ENCODE peak calls at places on chromosomes 13 and 19, in eight cellular contexts. R, E, F, Z, H, N, U and K are unnamed samples.

GRCh38 chr19:38852231-38853044 is 2.7 kb upstream of the HNRNPL start:
- DNase-seq in R (peak), E (peak), F (peak), Z (peak), H (peak), N (peak), U (peak), K (peak)

GRCh38 chr13:73092831-73093230 is 34.0 kb downstream of the KLF5 start:
- DNase-seq in R (no peak), E (no peak), F (no peak), Z (no peak), H (no peak), N (no peak), U (no peak), K (no peak)

GRCh38 chr19:29714953-29715694 is at the start of gene C19orf12:
- DNase-seq in R (peak), E (no peak), F (peak), Z (peak), H (peak), N (no peak), U (peak), K (peak)

GRCh38 chr13:20814224-20814910 is 40.6 kb upstream of the EEF1AKMT1 start:
- DNase-seq in R (peak), E (peak), F (peak), Z (peak), H (peak), N (peak), U (peak), K (peak)

GRCh38 chr13:79407349-79407979 is 1.4 kb upstream of the RBM26 start:
- DNase-seq in R (no peak), E (no peak), F (no peak), Z (no peak), H (no peak), N (no peak), U (no peak), K (no peak)

GRCh38 chr19:46350758-46351159 is 3.9 kb downstream of the PPP5C start:
- DNase-seq in R (no peak), E (no peak), F (no peak), Z (no peak), H (peak), N (peak), U (peak), K (peak)

GRCh38 chr13:72896869-72897268 is 114.9 kb downstream of the PIBF1 start:
- DNase-seq in R (no peak), E (no peak), F (no peak), Z (no peak), H (no peak), N (no peak), U (no peak), K (no peak)

GRCh38 chr13:108272333-108272732 is 2.8 kb downstream of the TNFSF13B start:
- DNase-seq in R (no peak), E (no peak), F (no peak), Z (no peak), H (peak), N (no peak), U (no peak), K (no peak)

GRCh38 chr13:67557642-67558241 is 327.6 kb upstream of the PCDH9 start:
- DNase-seq in R (no peak), E (no peak), F (no peak), Z (no peak), H (no peak), N (no peak), U (no peak), K (no peak)

GRCh38 chr19:17107546-17108452 is 32.2 kb downstream of the MYO9B start:
- DNase-seq in R (peak), E (peak), F (peak), Z (peak), H (peak), N (peak), U (peak), K (peak)

GRCh38 chr19:7257148-7258041 is 36.8 kb downstream of the INSR start:
- DNase-seq in R (peak), E (peak), F (no peak), Z (peak), H (peak), N (no peak), U (peak), K (peak)

GRCh38 chr13:30337061-30337601 is 29.8 kb upstream of the KATNAL1 start:
- DNase-seq in R (no peak), E (no peak), F (no peak), Z (no peak), H (no peak), N (no peak), U (no peak), K (no peak)

GRCh38 chr13:40568672-40569350 is 97.6 kb downstream of the FOXO1 start:
- DNase-seq in R (no peak), E (no peak), F (no peak), Z (no peak), H (peak), N (no peak), U (no peak), K (no peak)

GRCh38 chr13:50626031-50626643 is 217.4 kb downstream of the DLEU7 start:
- DNase-seq in R (no peak), E (no peak), F (no peak), Z (no peak), H (no peak), N (no peak), U (no peak), K (peak)

GRCh38 chr13:29877456-29878096 is 27.2 kb upstream of the UBL3 start:
- DNase-seq in R (no peak), E (no peak), F (no peak), Z (no peak), H (no peak), N (no peak), U (no peak), K (no peak)

GRCh38 chr19:53982611-53983010 is 8.8 kb upstream of the CACNG6 start:
- DNase-seq in R (no peak), E (no peak), F (peak), Z (no peak), H (peak), N (no peak), U (no peak), K (no peak)

GRCh38 chr19:43532571-43532961 is 422 bp upstream of the ZNF575 start:
- DNase-seq in R (peak), E (peak), F (no peak), Z (peak), H (no peak), N (no peak), U (peak), K (no peak)

GRCh38 chr19:3456925-3457530 is 23.3 kb downstream of the SMIM24 start:
- DNase-seq in R (no peak), E (no peak), F (no peak), Z (no peak), H (no peak), N (no peak), U (no peak), K (no peak)

GRCh38 chr13:109401307-109401706 is 385.1 kb downstream of the IRS2 start:
- DNase-seq in R (no peak), E (no peak), F (no peak), Z (no peak), H (no peak), N (no peak), U (no peak), K (no peak)

GRCh38 chr19:13121551-13122274 is 3.6 kb downstream of the NACC1 start:
- DNase-seq in R (no peak), E (no peak), F (no peak), Z (no peak), H (no peak), N (no peak), U (no peak), K (no peak)

GRCh38 chr19:12052571-12053169 is at the start of gene ZNF878:
- DNase-seq in R (peak), E (peak), F (peak), Z (peak), H (peak), N (peak), U (peak), K (peak)

GRCh38 chr13:111039735-111040134 is 75.4 kb upstream of the ARHGEF7 start:
- DNase-seq in R (no peak), E (no peak), F (no peak), Z (no peak), H (no peak), N (no peak), U (no peak), K (no peak)

GRCh38 chr13:33548065-33548464 is 262.5 kb upstream of the STARD13 start:
- DNase-seq in R (no peak), E (no peak), F (no peak), Z (no peak), H (no peak), N (no peak), U (no peak), K (no peak)

GRCh38 chr13:51148952-51149573 is 38.0 kb upstream of the C13orf42 start:
- DNase-seq in R (no peak), E (no peak), F (peak), Z (no peak), H (peak), N (peak), U (peak), K (peak)

GRCh38 chr19:45391346-45391745 is 13.5 kb downstream of the PPP1R13L start:
- DNase-seq in R (no peak), E (no peak), F (no peak), Z (no peak), H (no peak), N (no peak), U (no peak), K (no peak)

GRCh38 chr13:112622375-112622774 is 34.4 kb upstream of the TUBGCP3 start:
- DNase-seq in R (no peak), E (no peak), F (no peak), Z (no peak), H (no peak), N (no peak), U (no peak), K (no peak)

GRCh38 chr13:110113284-110113764 is 193.6 kb downstream of the COL4A1 start:
- DNase-seq in R (no peak), E (no peak), F (no peak), Z (no peak), H (no peak), N (no peak), U (no peak), K (no peak)

GRCh38 chr19:29515706-29516357 is 10.0 kb upstream of the VSTM2B start:
- DNase-seq in R (peak), E (no peak), F (no peak), Z (no peak), H (no peak), N (no peak), U (no peak), K (no peak)

GRCh38 chr19:15154002-15154612 is 46.7 kb downstream of the NOTCH3 start:
- DNase-seq in R (no peak), E (no peak), F (no peak), Z (no peak), H (peak), N (peak), U (no peak), K (no peak)

GRCh38 chr13:75091707-75092106 is 390.3 kb downstream of the TBC1D4 start:
- DNase-seq in R (no peak), E (no peak), F (no peak), Z (no peak), H (no peak), N (no peak), U (no peak), K (no peak)

GRCh38 chr13:24071016-24071415 is 89.5 kb upstream of the SPATA13 start:
- DNase-seq in R (no peak), E (no peak), F (no peak), Z (no peak), H (no peak), N (no peak), U (no peak), K (no peak)

DNA sequence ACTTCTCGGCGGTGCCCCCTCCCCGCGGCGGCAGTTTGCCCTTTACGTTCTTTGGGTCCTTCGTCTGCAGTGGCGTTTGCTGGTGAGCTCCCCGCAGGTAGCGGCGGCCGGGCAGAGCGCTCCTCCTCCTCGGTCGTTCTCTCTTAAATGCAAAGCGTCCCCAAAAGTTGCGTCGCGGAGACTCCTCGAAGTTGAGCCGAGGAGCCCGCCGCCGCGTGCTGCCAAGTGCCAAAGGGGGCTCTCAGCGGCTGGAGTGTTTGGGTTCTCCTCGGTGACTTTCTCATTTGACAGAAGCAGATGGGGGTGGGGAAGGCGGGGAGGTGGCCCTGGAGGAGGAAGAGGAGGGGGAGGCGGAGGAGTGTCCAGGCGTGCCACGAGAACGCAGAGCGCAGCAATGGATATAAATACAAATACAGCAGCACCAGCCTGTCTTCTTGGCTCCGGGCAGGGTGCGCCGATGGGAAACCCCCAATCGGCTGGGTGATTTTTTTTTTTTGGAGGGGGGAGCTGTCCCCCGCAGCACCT is at the start of gene SOX21:
- DNase-seq in R (no peak), E (peak), F (no peak), Z (no peak), H (peak), N (no peak), U (no peak), K (no peak)
- H3K27ac ChIP-seq in R (no peak), E (peak), F (no peak), Z (no peak), H (no peak), N (no peak), U (no peak), K (no peak)

DNA sequence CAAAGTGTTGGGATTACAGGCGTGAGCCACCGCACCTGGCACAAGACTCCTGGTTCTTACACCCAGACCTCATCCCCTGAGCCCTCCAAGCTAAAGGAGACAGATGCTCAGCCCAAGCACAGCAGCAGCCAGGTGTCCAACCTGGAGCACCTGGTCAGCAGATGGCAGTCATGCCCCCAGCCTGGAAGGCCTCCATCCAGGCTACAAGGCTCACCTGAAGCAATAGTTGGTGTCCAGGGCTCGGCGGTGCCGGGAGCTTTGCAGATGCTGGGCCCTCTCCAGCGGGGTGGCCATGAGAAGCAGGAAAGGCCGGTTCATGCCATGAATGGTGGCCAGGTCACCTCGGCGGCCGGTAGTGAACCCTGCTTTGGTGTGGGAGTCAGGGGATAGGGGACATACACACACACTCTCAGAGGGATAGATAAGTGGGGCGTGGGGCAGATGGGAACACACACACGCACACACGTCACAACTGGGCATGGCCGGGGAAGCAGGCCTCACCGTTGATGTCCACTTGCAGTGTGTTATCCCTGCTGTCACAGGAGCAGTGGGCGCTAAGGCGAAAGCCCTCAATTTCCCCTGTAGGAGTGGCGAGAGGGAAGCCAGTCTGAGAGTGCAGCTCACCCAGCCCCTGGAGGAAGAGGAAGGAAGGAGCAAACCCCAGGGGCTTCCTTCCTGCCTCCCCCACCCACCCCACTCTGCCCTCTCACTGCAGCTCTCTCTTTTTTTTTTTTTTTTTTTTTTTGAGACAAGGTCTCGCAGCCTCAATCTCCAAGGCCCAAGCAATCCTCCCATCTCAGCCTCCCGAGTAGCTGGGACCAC is 11.8 kb downstream of the TGFB1 start:
- DNase-seq in R (no peak), E (no peak), F (peak), Z (no peak), H (no peak), N (no peak), U (no peak), K (peak)
- TF ChIP-seq CTCF in R (no peak), E (no peak), F (no peak), Z (no peak), H (no peak), N (no peak), U (no peak), K (peak)

GRCh38 chr19:1455336-1456120 is 5.6 kb downstream of the APC2 start:
- DNase-seq in R (peak), E (no peak), F (no peak), Z (no peak), H (peak), N (no peak), U (peak), K (peak)

GRCh38 chr19:1455002-1455335 is 5.0 kb downstream of the APC2 start:
- DNase-seq in R (no peak), E (no peak), F (no peak), Z (no peak), H (peak), N (no peak), U (no peak), K (no peak)

GRCh38 chr19:1457892-1458291 is 8.0 kb downstream of the APC2 start:
- DNase-seq in R (no peak), E (no peak), F (no peak), Z (no peak), H (no peak), N (no peak), U (no peak), K (no peak)

GRCh38 chr19:1457031-1457739 is 7.3 kb downstream of the APC2 start:
- DNase-seq in R (no peak), E (no peak), F (no peak), Z (no peak), H (no peak), N (no peak), U (no peak), K (no peak)

GRCh38 chr19:1456121-1456900 is 6.4 kb downstream of the APC2 start:
- DNase-seq in R (no peak), E (no peak), F (no peak), Z (no peak), H (no peak), N (no peak), U (no peak), K (no peak)
- TF ChIP-seq POLR2A in R (no peak), E (no peak), F (no peak), Z (no peak), H (no peak), N (no peak), U (no peak), K (no peak)

DNA sequence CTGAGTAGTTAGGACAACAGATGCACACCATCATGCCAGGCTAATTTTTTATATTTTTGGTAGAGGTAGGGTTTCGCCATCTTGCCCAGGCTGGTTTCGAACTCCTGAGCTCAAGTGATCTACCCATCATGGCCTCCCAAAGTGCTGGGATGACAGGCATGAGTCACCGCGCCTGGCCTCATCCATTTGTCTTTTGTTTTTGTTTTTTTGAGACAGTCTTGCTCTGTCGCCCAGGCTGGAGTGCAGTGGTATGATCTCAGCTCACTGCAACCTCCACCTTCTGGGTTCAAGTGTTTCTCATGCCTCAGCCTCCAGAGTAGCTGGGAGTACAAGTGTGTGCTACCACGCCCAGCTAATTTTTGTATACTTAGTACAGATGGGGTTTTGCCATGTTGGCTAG is 57.0 kb downstream of the DNM2 start:
- DNase-seq in R (no peak), E (no peak), F (no peak), Z (no peak), H (no peak), N (no peak), U (no peak), K (no peak)
- H3K27ac ChIP-seq in R (no peak), E (no peak), F (no peak), Z (no peak), H (no peak), N (no peak), U (no peak), K (no peak)